ENCODE peak calls at places on chromosomes 6 and 20, in nine cellular contexts. X, T, O, G, E, V, D, R and N are unnamed samples.

GRCh38 chr6:101544286-101544685 is 150.8 kb downstream of the GRIK2 start:
- DNase-seq in X (no peak), T (no peak), O (no peak), G (no peak), E (peak), V (no peak), D (no peak), R (no peak), N (no peak)

GRCh38 chr6:53369876-53370515 is 21.2 kb upstream of the ELOVL5 start:
- DNase-seq in X (no peak), T (no peak), O (no peak), G (no peak), E (no peak), V (no peak), D (no peak), R (no peak), N (no peak)

GRCh38 chr20:55888655-55889054 is 116.7 kb downstream of the CBLN4 start:
- DNase-seq in X (no peak), T (no peak), O (no peak), G (no peak), E (no peak), V (no peak), D (no peak), R (no peak), N (no peak)

GRCh38 chr6:81753709-81754678 is 1.5 kb upstream of the TENT5A start:
- DNase-seq in X (peak), T (peak), O (peak), G (peak), E (peak), V (peak), D (peak), R (peak), N (peak)

GRCh38 chr6:24125980-24126379 is at the start of gene NRSN1:
- DNase-seq in X (no peak), T (no peak), O (no peak), G (no peak), E (no peak), V (no peak), D (no peak), R (no peak), N (no peak)

GRCh38 chr6:1609662-1610496 is at the start of gene FOXC1:
- DNase-seq in X (peak), T (peak), O (peak), G (peak), E (peak), V (peak), D (peak), R (peak), N (peak)

GRCh38 chr20:2114560-2114959 is 12.9 kb downstream of the STK35 start:
- DNase-seq in X (no peak), T (no peak), O (no peak), G (no peak), E (no peak), V (no peak), D (no peak), R (no peak), N (no peak)

GRCh38 chr20:35473684-35474083 is 18.3 kb downstream of the CEP250 start:
- DNase-seq in X (no peak), T (no peak), O (no peak), G (no peak), E (no peak), V (no peak), D (no peak), R (no peak), N (no peak)

GRCh38 chr6:3721810-3722209 is 29.7 kb downstream of the PXDC1 start:
- DNase-seq in X (no peak), T (no peak), O (no peak), G (no peak), E (no peak), V (no peak), D (no peak), R (no peak), N (peak)

GRCh38 chr6:56804996-56805395 is 149.9 kb upstream of the BEND6 start:
- DNase-seq in X (no peak), T (no peak), O (no peak), G (no peak), E (peak), V (no peak), D (no peak), R (no peak), N (no peak)

GRCh38 chr6:90401933-90402830 is 105.5 kb upstream of the BACH2 start:
- DNase-seq in X (no peak), T (no peak), O (no peak), G (no peak), E (peak), V (no peak), D (no peak), R (no peak), N (no peak)

GRCh38 chr6:30914854-30915590 is 984 bp downstream of the VARS2 start:
- DNase-seq in X (no peak), T (no peak), O (no peak), G (no peak), E (no peak), V (no peak), D (no peak), R (no peak), N (no peak)

GRCh38 chr6:10951675-10952282 is 64.9 kb downstream of the SYCP2L start:
- DNase-seq in X (no peak), T (no peak), O (no peak), G (no peak), E (peak), V (no peak), D (no peak), R (no peak), N (no peak)

GRCh38 chr6:75205776-75206334 is at the start of gene COL12A1:
- DNase-seq in X (peak), T (peak), O (peak), G (peak), E (peak), V (peak), D (peak), R (peak), N (peak)

GRCh38 chr20:24616258-24617079 is 147.0 kb downstream of the SYNDIG1 start:
- DNase-seq in X (no peak), T (no peak), O (peak), G (no peak), E (no peak), V (no peak), D (no peak), R (no peak), N (no peak)

GRCh38 chr20:33788351-33789049 is 22.6 kb upstream of the CHMP4B start:
- DNase-seq in X (peak), T (no peak), O (no peak), G (peak), E (no peak), V (no peak), D (no peak), R (no peak), N (no peak)

GRCh38 chr20:45998337-45998736 is 10.4 kb upstream of the MMP9 start:
- DNase-seq in X (no peak), T (no peak), O (no peak), G (no peak), E (no peak), V (no peak), D (no peak), R (no peak), N (no peak)

DNA sequence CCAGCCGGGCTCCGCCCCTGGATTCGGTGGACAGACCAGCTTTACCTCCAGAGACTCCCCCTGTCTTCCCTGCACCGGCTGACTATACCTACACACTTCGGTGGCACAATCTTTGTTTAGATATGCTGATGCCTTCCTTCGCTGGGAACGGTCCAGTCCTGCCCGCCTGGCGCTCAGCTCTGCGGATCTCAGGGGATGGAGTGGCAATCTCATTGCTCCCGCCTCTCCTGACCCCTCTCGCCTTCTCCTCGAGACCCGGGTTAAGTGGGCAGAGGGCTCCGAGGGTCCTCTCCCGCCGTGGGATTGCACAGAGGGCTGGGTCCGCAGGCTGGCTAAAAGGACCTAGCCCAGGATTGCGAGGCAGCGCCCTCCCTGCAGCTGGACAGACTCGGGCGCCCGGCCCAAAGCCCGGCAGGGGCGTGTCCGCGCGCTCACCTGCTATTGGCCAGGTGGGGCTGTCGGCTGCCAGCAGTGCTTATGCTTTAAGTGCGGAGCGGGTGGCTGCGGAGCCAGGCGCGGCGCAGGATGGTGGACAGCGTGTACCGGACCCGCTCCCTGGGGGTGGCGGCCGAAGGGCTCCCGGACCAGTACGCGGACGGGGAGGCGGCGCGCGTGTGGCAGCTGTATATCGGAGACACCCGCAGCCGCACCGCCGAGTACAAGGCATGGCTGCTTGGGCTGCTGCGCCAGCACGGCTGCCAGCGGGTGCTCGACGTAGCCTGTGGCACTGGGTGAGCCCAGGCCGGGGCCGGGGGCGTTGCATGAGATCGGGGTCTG is at the start of gene GNMT:
- DNase-seq in X (peak), T (peak), O (peak), G (peak), E (no peak), V (no peak), D (no peak), R (peak), N (no peak)
- TF ChIP-seq POLR2A in X (no peak), T (no peak), O (no peak), G (peak), E (no peak), V (no peak), D (no peak), R (no peak), N (no peak)

GRCh38 chr20:51493346-51493791 is 49.1 kb downstream of the NFATC2 start:
- DNase-seq in X (no peak), T (no peak), O (no peak), G (no peak), E (no peak), V (no peak), D (no peak), R (peak), N (no peak)

GRCh38 chr20:51491393-51491792 is 51.1 kb downstream of the NFATC2 start:
- DNase-seq in X (no peak), T (no peak), O (peak), G (no peak), E (no peak), V (no peak), D (no peak), R (peak), N (peak)

GRCh38 chr20:51494241-51495110 is 48.0 kb downstream of the NFATC2 start:
- DNase-seq in X (no peak), T (no peak), O (no peak), G (no peak), E (no peak), V (no peak), D (no peak), R (no peak), N (peak)

GRCh38 chr20:51490635-51491034 is 51.9 kb downstream of the NFATC2 start:
- DNase-seq in X (no peak), T (no peak), O (peak), G (no peak), E (no peak), V (no peak), D (no peak), R (no peak), N (no peak)

DNA sequence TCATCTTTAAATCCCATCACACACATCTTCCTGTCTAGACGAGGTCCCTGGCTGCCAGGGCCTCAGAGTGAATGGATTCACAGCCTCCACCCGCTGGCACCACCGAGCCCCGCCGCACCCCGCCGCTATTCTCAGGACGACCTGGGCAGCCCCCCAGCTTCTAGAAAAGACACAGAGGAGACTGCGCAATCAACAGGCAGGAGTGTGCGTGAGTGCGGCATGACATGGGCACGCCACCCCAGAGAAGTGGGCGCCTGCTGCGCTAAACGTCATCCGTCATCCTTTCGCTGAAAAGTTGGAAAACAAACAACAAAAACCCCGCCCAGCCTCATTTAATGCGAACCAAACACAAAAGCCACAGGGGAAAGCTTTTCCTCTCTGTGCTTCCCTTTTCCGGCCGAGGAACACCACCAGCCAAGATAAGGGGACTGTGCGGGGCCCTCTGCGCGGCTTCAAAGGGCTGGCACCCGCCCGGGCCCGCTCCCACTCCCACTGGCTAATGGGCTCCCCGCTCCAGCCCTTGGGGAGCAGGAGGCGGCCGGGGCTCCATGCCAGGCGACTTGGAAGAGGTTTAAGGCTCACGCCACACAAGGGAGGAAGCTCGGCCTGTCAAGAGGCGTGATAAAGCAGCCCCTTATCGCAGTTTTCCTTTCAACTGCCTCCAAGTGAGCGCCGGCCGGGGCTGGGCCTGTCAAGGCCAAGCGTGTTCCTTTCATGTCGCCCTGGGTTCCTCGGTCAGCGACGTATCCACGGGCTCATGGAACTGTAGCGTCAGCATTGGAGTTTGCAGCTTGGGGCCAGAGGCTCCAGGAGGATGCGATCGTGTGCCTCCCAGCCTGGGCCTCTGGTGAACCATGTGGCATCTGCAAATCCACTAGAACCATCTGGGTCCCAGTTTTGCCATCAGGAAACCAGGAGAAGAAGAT is 50.1 kb downstream of the NFATC2 start:
- DNase-seq in X (no peak), T (peak), O (peak), G (no peak), E (no peak), V (no peak), D (no peak), R (peak), N (no peak)
- TF ChIP-seq POLR2A in X (no peak), T (no peak), O (no peak), G (no peak), E (no peak), V (no peak), D (no peak), R (no peak), N (no peak)

GRCh38 chr20:62487564-62488086 is 11.8 kb upstream of the GATA5 start:
- DNase-seq in X (no peak), T (no peak), O (no peak), G (no peak), E (no peak), V (no peak), D (no peak), R (no peak), N (no peak)
- TF ChIP-seq POLR2A in X (no peak), T (no peak), O (no peak), G (no peak), E (no peak), V (no peak), D (no peak), R (no peak), N (no peak)

GRCh38 chr20:64257107-64257757 is 1.7 kb downstream of the PCMTD2 start:
- DNase-seq in X (no peak), T (no peak), O (peak), G (no peak), E (no peak), V (no peak), D (no peak), R (no peak), N (no peak)

GRCh38 chr20:64254156-64254555 is 1.4 kb upstream of the PCMTD2 start:
- DNase-seq in X (peak), T (no peak), O (no peak), G (no peak), E (no peak), V (no peak), D (no peak), R (peak), N (no peak)

GRCh38 chr20:64256282-64256947 is 867 bp downstream of the PCMTD2 start:
- DNase-seq in X (no peak), T (no peak), O (peak), G (no peak), E (peak), V (no peak), D (no peak), R (no peak), N (peak)

GRCh38 chr20:64254571-64255360 is 782 bp upstream of the PCMTD2 start:
- DNase-seq in X (peak), T (no peak), O (peak), G (no peak), E (no peak), V (no peak), D (no peak), R (no peak), N (no peak)

DNA sequence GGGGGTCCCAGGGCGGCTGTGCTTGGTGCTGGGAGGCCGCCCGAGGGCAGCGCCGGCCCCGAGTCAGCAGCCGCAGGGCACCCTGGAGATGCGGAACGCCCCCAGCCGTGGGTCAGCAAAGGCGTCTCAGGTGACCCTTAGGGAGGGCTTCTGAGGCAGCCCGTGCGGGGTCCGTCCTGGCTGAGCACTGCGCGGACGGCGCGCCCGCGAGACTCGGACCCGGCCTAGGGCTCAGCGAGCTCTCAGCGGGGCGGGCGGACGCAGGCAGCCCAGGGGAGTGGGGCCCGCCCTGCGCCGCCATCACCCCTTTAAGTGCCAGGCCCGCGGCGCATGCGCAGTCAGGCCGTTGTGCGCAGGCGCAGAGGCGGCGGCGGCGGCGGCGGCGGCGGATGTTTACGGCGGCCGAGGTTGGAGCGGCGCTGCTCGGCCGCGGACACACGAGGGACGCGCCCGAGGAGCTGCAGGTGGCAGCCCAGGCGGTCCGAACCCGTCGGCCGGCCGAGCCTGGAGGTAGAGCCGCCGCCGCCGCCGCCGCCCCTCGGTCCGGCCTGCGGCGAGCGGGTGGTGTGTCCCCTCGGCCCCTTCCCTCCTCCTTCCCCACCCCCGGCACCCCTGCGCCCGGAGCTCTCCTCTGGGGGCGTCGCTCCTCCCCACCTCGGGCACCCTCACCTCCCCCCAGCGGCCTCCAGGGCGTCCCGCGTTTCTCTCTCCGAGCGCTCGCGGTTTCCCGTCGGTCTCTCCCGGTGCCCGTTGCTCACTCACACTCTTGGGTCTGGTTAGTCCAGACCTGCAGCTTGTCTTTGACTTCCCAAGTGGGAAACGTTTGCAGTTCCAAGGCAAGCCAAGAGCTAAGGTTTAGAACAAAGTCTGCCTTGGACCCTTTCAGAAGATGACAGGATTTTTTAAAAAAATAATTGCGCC is at the start of gene PCMTD2:
- DNase-seq in X (peak), T (peak), O (peak), G (peak), E (peak), V (peak), D (peak), R (peak), N (peak)
- TF ChIP-seq POLR2A in X (no peak), T (no peak), O (no peak), G (peak), E (no peak), V (peak), D (peak), R (no peak), N (peak)

GRCh38 chr6:85610182-85610895 is 16.7 kb upstream of the SNX14 start:
- DNase-seq in X (no peak), T (no peak), O (no peak), G (no peak), E (no peak), V (no peak), D (no peak), R (no peak), N (no peak)
- TF ChIP-seq POLR2A in X (no peak), T (no peak), O (no peak), G (no peak), E (no peak), V (no peak), D (no peak), R (no peak), N (no peak)